ENCODE peak calls at places on chromosome 10, in four cellular contexts. B is glomerular endothelial cell; V is lung; D is CD8-positive, alpha-beta T cell. L is an unnamed sample.

GRCh38 chr10:113382691-113383090 is 170.2 kb upstream of the HABP2 start:
- DNase-seq in B (no peak), V (no peak), D (no peak), L (no peak)

GRCh38 chr10:103554488-103555320 is 61.2 kb downstream of the NEURL1 start:
- DNase-seq in B (no peak), V (no peak), D (no peak), L (peak)

GRCh38 chr10:73887038-73888015 is 13.0 kb upstream of the CAMK2G start:
- DNase-seq in B (no peak), V (peak), D (no peak), L (peak)

GRCh38 chr10:7135188-7135587 is 275.6 kb downstream of the SFMBT2 start:
- DNase-seq in B (no peak), V (no peak), D (no peak), L (no peak)

GRCh38 chr10:11604742-11605650 is 6.5 kb downstream of the USP6NL start:
- DNase-seq in B (no peak), V (no peak), D (no peak), L (no peak)

GRCh38 chr10:5343561-5343960 is 21.2 kb upstream of the UCN3 start:
- DNase-seq in B (no peak), V (no peak), D (no peak), L (no peak)

GRCh38 chr10:101062231-101063161 is 707 bp downstream of the KAZALD1 start:
- DNase-seq in B (no peak), V (peak), D (no peak), L (peak)

GRCh38 chr10:60134548-60134947 is 228.2 kb upstream of the CCDC6 start:
- DNase-seq in B (no peak), V (no peak), D (no peak), L (no peak)

GRCh38 chr10:94738588-94738987 is 23.9 kb upstream of the CYP2C19 start:
- DNase-seq in B (no peak), V (no peak), D (no peak), L (no peak)

GRCh38 chr10:97714401-97715258 is 1.1 kb downstream of the MARVELD1 start:
- DNase-seq in B (no peak), V (peak), D (no peak), L (peak)

GRCh38 chr10:82683989-82684388 is 809.0 kb downstream of the NRG3 start:
- DNase-seq in B (no peak), V (no peak), D (no peak), L (no peak)

GRCh38 chr10:7625836-7626235 is 40.9 kb downstream of the ITIH5 start:
- DNase-seq in B (no peak), V (no peak), D (no peak), L (no peak)

GRCh38 chr10:43045631-43046287 is 31.1 kb upstream of the RET start:
- DNase-seq in B (no peak), V (no peak), D (no peak), L (no peak)

GRCh38 chr10:103912759-103913158 is 5.2 kb downstream of the STN1 start:
- DNase-seq in B (no peak), V (no peak), D (no peak), L (no peak)

GRCh38 chr10:89207801-89208551 is 859 bp upstream of the CH25H start:
- DNase-seq in B (peak), V (no peak), D (no peak), L (peak)

GRCh38 chr10:49163741-49164140 is 24.4 kb downstream of the TMEM273 start:
- DNase-seq in B (no peak), V (no peak), D (no peak), L (no peak)

GRCh38 chr10:28530751-28531150 is 2.2 kb upstream of the WAC start:
- DNase-seq in B (no peak), V (no peak), D (no peak), L (no peak)

GRCh38 chr10:93598157-93598556 is 2.9 kb downstream of the RBP4 start:
- DNase-seq in B (no peak), V (no peak), D (no peak), L (no peak)

GRCh38 chr10:132631348-132631735 is 93.8 kb downstream of the INPP5A start:
- DNase-seq in B (no peak), V (no peak), D (no peak), L (peak)

GRCh38 chr10:15035385-15036301 is 8.1 kb upstream of the OLAH start:
- DNase-seq in B (no peak), V (peak), D (no peak), L (no peak)